ENCODE peak calls at places on chromosomes 13 and 19, in nine cellular contexts. D is stimulated activated CD8-positive, alpha-beta memory T cell treated with anti-CD3 and anti-CD28 coated beads, Interleukin-15, amount 100 ng/mL, for 48 hours; Q is CD8-positive, alpha-beta memory T cell; I is GM10248; R is NCI-H82; E is LHCN-M2; U is chondrocyte; J is HT-29; A is pulmonary artery endothelial cell. P is an unnamed sample.

GRCh38 chr19:14758816-14759215 is 19.5 kb downstream of the ADGRE2 start:
- DNase-seq in D (no peak), Q (no peak), I (no peak), R (no peak), E (no peak), U (no peak), J (no peak), A (no peak), P (no peak)

GRCh38 chr19:45172611-45173208 is 5.3 kb downstream of the TRAPPC6A start:
- DNase-seq in D (no peak), Q (no peak), I (no peak), R (no peak), E (no peak), U (no peak), J (no peak), A (no peak), P (no peak)

GRCh38 chr19:3131168-3131567 is 4.7 kb upstream of the GNA15 start:
- DNase-seq in D (no peak), Q (no peak), I (no peak), R (no peak), E (no peak), U (no peak), J (no peak), A (no peak), P (no peak)

GRCh38 chr13:45092668-45093067 is 27.6 kb upstream of the GTF2F2 start:
- DNase-seq in D (no peak), Q (no peak), I (no peak), R (no peak), E (peak), U (no peak), J (no peak), A (no peak), P (no peak)

GRCh38 chr13:103184413-103184812 is 118.2 kb upstream of the SLC10A2 start:
- DNase-seq in D (no peak), Q (no peak), I (no peak), R (no peak), E (no peak), U (no peak), J (no peak), A (no peak), P (no peak)

GRCh38 chr19:45177817-45178261 is at the start of gene TRAPPC6A:
- DNase-seq in D (no peak), Q (no peak), I (no peak), R (peak), E (peak), U (no peak), J (no peak), A (no peak), P (no peak)

GRCh38 chr19:13102416-13102665 is 317 bp downstream of the LYL1 start:
- DNase-seq in D (no peak), Q (no peak), I (peak), R (no peak), E (no peak), U (no peak), J (no peak), A (no peak), P (no peak)

GRCh38 chr19:57280913-57281425 is 684 bp downstream of the ZNF460 start:
- DNase-seq in D (no peak), Q (peak), I (peak), R (peak), E (no peak), U (no peak), J (peak), A (no peak), P (no peak)

GRCh38 chr13:93226623-93227279 is at the start of gene GPC6:
- DNase-seq in D (no peak), Q (no peak), I (no peak), R (peak), E (peak), U (no peak), J (no peak), A (no peak), P (no peak)

GRCh38 chr19:339262-339887 is 5.2 kb downstream of the MIER2 start:
- DNase-seq in D (no peak), Q (no peak), I (no peak), R (no peak), E (no peak), U (no peak), J (no peak), A (no peak), P (no peak)

GRCh38 chr19:55689366-55690108 is 14.5 kb downstream of the EPN1 start:
- DNase-seq in D (no peak), Q (no peak), I (no peak), R (no peak), E (no peak), U (peak), J (no peak), A (no peak), P (no peak)

GRCh38 chr13:49184621-49185020 is 35.5 kb upstream of the MLNR start:
- DNase-seq in D (no peak), Q (no peak), I (no peak), R (no peak), E (no peak), U (no peak), J (no peak), A (no peak), P (no peak)

GRCh38 chr13:32019612-32020233 is 11.9 kb upstream of the FRY start:
- DNase-seq in D (no peak), Q (peak), I (peak), R (peak), E (peak), U (no peak), J (peak), A (peak), P (peak)

GRCh38 chr19:51158474-51159129 is 16.5 kb downstream of the SIGLEC7 start:
- DNase-seq in D (peak), Q (peak), I (peak), R (peak), E (peak), U (no peak), J (peak), A (no peak), P (peak)

GRCh38 chr19:13060233-13060963 is 42.3 kb downstream of the LYL1 start:
- DNase-seq in D (no peak), Q (no peak), I (no peak), R (no peak), E (no peak), U (no peak), J (peak), A (no peak), P (no peak)

GRCh38 chr19:19540707-19541515 is 2.8 kb downstream of the CILP2 start:
- DNase-seq in D (peak), Q (peak), I (peak), R (peak), E (no peak), U (no peak), J (no peak), A (no peak), P (peak)

GRCh38 chr19:42172261-42172660 is 40.0 kb upstream of the POU2F2 start:
- DNase-seq in D (no peak), Q (no peak), I (no peak), R (no peak), E (no peak), U (no peak), J (peak), A (no peak), P (no peak)

GRCh38 chr19:1111641-1112253 is 8.0 kb downstream of the GPX4 start:
- DNase-seq in D (no peak), Q (no peak), I (no peak), R (no peak), E (no peak), U (no peak), J (no peak), A (no peak), P (no peak)

GRCh38 chr13:32255744-32256120 is 59.4 kb downstream of the ZAR1L start:
- DNase-seq in D (no peak), Q (no peak), I (no peak), R (no peak), E (peak), U (no peak), J (no peak), A (peak), P (no peak)

GRCh38 chr13:49300716-49301589 is 53.2 kb downstream of the CDADC1 start:
- DNase-seq in D (peak), Q (peak), I (peak), R (peak), E (peak), U (no peak), J (peak), A (no peak), P (peak)

GRCh38 chr13:112943309-112944125 is 25.5 kb upstream of the MCF2L start:
- DNase-seq in D (peak), Q (peak), I (peak), R (peak), E (no peak), U (no peak), J (peak), A (no peak), P (peak)

GRCh38 chr13:109494955-109495354 is 291.4 kb downstream of the IRS2 start:
- DNase-seq in D (no peak), Q (no peak), I (no peak), R (no peak), E (peak), U (no peak), J (no peak), A (peak), P (no peak)

GRCh38 chr19:661427-662196 is 1.4 kb downstream of the RNF126 start:
- DNase-seq in D (peak), Q (peak), I (peak), R (no peak), E (peak), U (no peak), J (no peak), A (no peak), P (peak)

GRCh38 chr13:28754698-28755545 is 36.2 kb upstream of the SLC46A3 start:
- DNase-seq in D (no peak), Q (no peak), I (no peak), R (peak), E (no peak), U (no peak), J (peak), A (no peak), P (peak)

GRCh38 chr13:84677836-84678235 is 795.6 kb upstream of the SLITRK1 start:
- DNase-seq in D (no peak), Q (no peak), I (no peak), R (no peak), E (no peak), U (no peak), J (no peak), A (no peak), P (no peak)

GRCh38 chr19:10454267-10454666 is 33.9 kb downstream of the PDE4A start:
- DNase-seq in D (no peak), Q (no peak), I (no peak), R (peak), E (peak), U (no peak), J (no peak), A (no peak), P (no peak)

GRCh38 chr19:38015771-38016170 is 108.8 kb downstream of the SIPA1L3 start:
- DNase-seq in D (no peak), Q (no peak), I (no peak), R (no peak), E (no peak), U (no peak), J (no peak), A (no peak), P (no peak)

GRCh38 chr13:92590503-92590908 is 636.1 kb upstream of the GPC6 start:
- DNase-seq in D (no peak), Q (no peak), I (no peak), R (no peak), E (peak), U (no peak), J (no peak), A (no peak), P (no peak)

GRCh38 chr13:32878172-32878571 is 138.1 kb upstream of the KL start:
- DNase-seq in D (no peak), Q (no peak), I (no peak), R (no peak), E (no peak), U (no peak), J (peak), A (no peak), P (no peak)

GRCh38 chr13:51818771-51819511 is 15.0 kb upstream of the DHRS12 start:
- DNase-seq in D (peak), Q (no peak), I (no peak), R (no peak), E (no peak), U (no peak), J (no peak), A (no peak), P (no peak)

GRCh38 chr19:55362990-55363716 is at the start of gene GARIN5B:
- DNase-seq in D (no peak), Q (no peak), I (no peak), R (no peak), E (no peak), U (no peak), J (no peak), A (no peak), P (no peak)

GRCh38 chr13:30864352-30865130 is 41.5 kb upstream of the MEDAG start:
- DNase-seq in D (no peak), Q (no peak), I (no peak), R (peak), E (peak), U (no peak), J (no peak), A (peak), P (no peak)

GRCh38 chr19:54432144-54432738 is 16.8 kb upstream of the LENG8 start:
- DNase-seq in D (no peak), Q (no peak), I (no peak), R (no peak), E (no peak), U (no peak), J (peak), A (no peak), P (no peak)

GRCh38 chr13:68056816-68057710 is 826.9 kb upstream of the PCDH9 start:
- DNase-seq in D (no peak), Q (no peak), I (no peak), R (no peak), E (peak), U (no peak), J (peak), A (no peak), P (no peak)

P was measured in GM20000.